ENCODE peak calls at places on chromosome 14, in four cellular contexts. U is HFF-Myc, P is right cardiac atrium, E is BJ. O is an unnamed sample.

GRCh38 chr14:100106661-100107112 is 41.5 kb downstream of the EVL start:
- DNase-seq in E (no peak), U (no peak), P (no peak), O (no peak)

GRCh38 chr14:70257526-70257925 is 68.8 kb upstream of the SLC8A3 start:
- DNase-seq in E (no peak), U (no peak), P (no peak), O (no peak)

GRCh38 chr14:81314443-81315175 is 85.5 kb downstream of the STON2 start:
- DNase-seq in P (no peak), U (no peak), E (no peak), O (no peak)

GRCh38 chr14:105061428-105062047 is 3.7 kb downstream of the GPR132 start:
- DNase-seq in E (no peak), U (no peak), P (peak; percentile 86), O (no peak)

GRCh38 chr14:34081126-34081575 is 130.3 kb upstream of the EGLN3 start:
- DNase-seq in P (no peak), E (no peak), U (peak; percentile 75), O (no peak)

GRCh38 chr14:45559626-45560025 is 306.6 kb upstream of the MIS18BP1 start:
- DNase-seq in U (no peak), E (no peak), P (no peak), O (no peak)

GRCh38 chr14:75982724-75983358 is 1.0 kb upstream of the TGFB3 start:
- DNase-seq in P (peak; percentile 93), E (no peak), U (no peak), O (peak; percentile 66)

GRCh38 chr14:97602438-97603117 is 805.4 kb downstream of the VRK1 start:
- DNase-seq in U (no peak), E (no peak), P (no peak), O (no peak)

GRCh38 chr14:95250936-95251335 is 68.8 kb downstream of the CLMN start:
- DNase-seq in E (no peak), U (no peak), P (no peak), O (no peak)

GRCh38 chr14:92982941-92983340 is 60.0 kb downstream of the CHGA start:
- DNase-seq in U (no peak), P (no peak), E (no peak), O (no peak)

GRCh38 chr14:69464829-69465228 is 19.7 kb upstream of the PLEKHD1 start:
- DNase-seq in E (peak; percentile 25), P (no peak), U (peak; percentile 48), O (no peak)

GRCh38 chr14:77794357-77794756 is 5.6 kb upstream of the ADCK1 start:
- DNase-seq in E (no peak), P (no peak), U (no peak), O (no peak)

GRCh38 chr14:105857816-105858675 is 331.7 kb downstream of the TMEM121 start:
- DNase-seq in E (no peak), U (no peak), P (peak; percentile 44), O (no peak)

GRCh38 chr14:50677527-50678063 is 9.5 kb upstream of the SAV1 start:
- DNase-seq in E (no peak), U (no peak), P (no peak), O (no peak)

GRCh38 chr14:52733824-52734223 is 3.9 kb downstream of the STYX start:
- DNase-seq in P (no peak), E (no peak), U (no peak), O (no peak)

GRCh38 chr14:32588448-32589320 is 259.6 kb downstream of the AKAP6 start:
- DNase-seq in E (no peak), U (no peak), P (no peak), O (no peak)

GRCh38 chr14:103372552-103373304 is 12.5 kb upstream of the MARK3 start:
- DNase-seq in U (peak; percentile 62), E (peak; percentile 71), P (no peak), O (peak; percentile 84)

GRCh38 chr14:49621114-49621881 is 699 bp downstream of the MGAT2 start:
- DNase-seq in U (no peak), E (no peak), P (peak; percentile 91), O (peak; percentile 75)

GRCh38 chr14:103533999-103534575 is 5.1 kb downstream of the TRMT61A start:
- DNase-seq in U (no peak), P (peak; percentile 51), E (no peak), O (no peak)

GRCh38 chr14:94174622-94175402 is 690 bp downstream of the PPP4R4 start:
- DNase-seq in E (no peak), P (peak; percentile 66), U (no peak), O (peak; percentile 27)

GRCh38 chr14:71959055-71959454 is 26.8 kb downstream of the RGS6 start:
- DNase-seq in E (no peak), P (no peak), U (no peak), O (no peak)

GRCh38 chr14:91395998-91396660 is 21.5 kb downstream of the CCDC88C start:
- DNase-seq in U (no peak), P (no peak), E (no peak), O (no peak)

GRCh38 chr14:45082420-45082819 is 1.5 kb upstream of the PRPF39 start:
- DNase-seq in U (no peak), P (no peak), E (no peak), O (peak; percentile 41)

GRCh38 chr14:68394719-68395117 is 398.1 kb downstream of the ZFP36L1 start:
- DNase-seq in P (peak; percentile 73), U (no peak), E (no peak), O (no peak)

GRCh38 chr14:68391292-68392014 is 401.4 kb downstream of the ZFP36L1 start:
- DNase-seq in E (peak; percentile 54), U (no peak), P (no peak), O (no peak)

GRCh38 chr14:68394113-68394718 is 398.7 kb downstream of the ZFP36L1 start:
- DNase-seq in U (no peak), P (peak; percentile 58), E (no peak), O (no peak)

GRCh38 chr14:68392393-68393085 is 400.3 kb downstream of the ZFP36L1 start:
- DNase-seq in E (no peak), P (peak; percentile 79), U (no peak), O (peak; percentile 56)

GRCh38 chr14:68393178-68393763 is 399.6 kb downstream of the ZFP36L1 start:
- DNase-seq in U (no peak), E (no peak), P (no peak), O (no peak)
- H3K4me3 ChIP-seq in U (no peak overlapping the region), E (no peak overlapping the region), P (no peak overlapping the region), O (no peak overlapping the region)

GRCh38 chr14:36683083-36683724 is 21.5 kb downstream of the PAX9 start:
- DNase-seq in P (no peak), U (no peak), E (no peak), O (no peak)

GRCh38 chr14:36690301-36691020 is 28.8 kb downstream of the PAX9 start:
- DNase-seq in P (no peak), U (no peak), E (no peak), O (no peak)

DNA sequence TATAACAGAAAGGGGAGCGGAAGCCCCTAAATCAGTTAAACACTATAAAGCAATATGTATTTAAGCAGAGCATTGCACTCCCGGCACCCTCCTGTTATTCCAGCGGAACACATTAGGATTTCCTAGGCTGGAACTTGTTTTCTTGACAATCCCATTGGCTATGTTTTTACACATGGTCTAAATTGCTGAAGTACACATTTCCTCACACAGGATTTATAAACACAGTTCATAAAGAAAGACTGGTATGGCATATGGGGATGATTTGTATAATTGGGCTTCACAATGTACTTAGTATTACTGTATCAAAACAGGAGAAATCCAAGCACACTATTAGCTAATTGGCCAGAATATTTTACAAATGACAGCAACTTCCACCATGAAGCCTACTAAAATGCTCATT is 23.3 kb downstream of the PAX9 start:
- DNase-seq in U (no peak), E (no peak), P (no peak), O (no peak)
- H3K4me3 ChIP-seq in U (no peak overlapping the region), E (no peak overlapping the region), P (no peak overlapping the region), O (no peak overlapping the region)

GRCh38 chr14:73273799-73274198 is 36.5 kb downstream of the PAPLN start:
- DNase-seq in E (no peak), U (no peak), P (no peak), O (no peak)

GRCh38 chr14:73267474-73267873 is 30.2 kb downstream of the PAPLN start:
- DNase-seq in P (no peak), U (no peak), E (no peak), O (no peak)

GRCh38 chr14:73272393-73272792 is 35.1 kb downstream of the PAPLN start:
- DNase-seq in U (no peak), E (no peak), P (no peak), O (no peak)

GRCh38 chr14:73266317-73266716 is 29.0 kb downstream of the PAPLN start:
- DNase-seq in P (no peak), U (no peak), E (no peak), O (no peak)

GRCh38 chr14:73269729-73270651 is 32.7 kb downstream of the PAPLN start:
- DNase-seq in P (peak; percentile 84), E (no peak), U (no peak), O (peak; percentile 72)
- H3K4me3 ChIP-seq in P (peak overlapping the region; percentile 30), E (peak overlapping the region; percentile 36), U (peak overlapping the region; percentile 31), O (peak overlapping the region; percentile 57)

GRCh38 chr14:53964249-53964648 is 7.6 kb upstream of the BMP4 start:
- DNase-seq in U (no peak), P (no peak), E (no peak), O (no peak)
- H3K4me3 ChIP-seq in U (no peak overlapping the region), P (no peak overlapping the region), E (no peak overlapping the region), O (no peak overlapping the region)